ENCODE peak calls at places on chromosomes 11 and 22, in ten cellular contexts. V is T follicular helper cell; O is stimulated activated CD8-positive, alpha-beta memory T cell treated with anti-CD3 and anti-CD28 coated beads, Interleukin-7, amount 100 ng/mL, for 1 hour; I is ovary; G is M059J; R is non-pigmented ciliary epithelial cell; A is ELF-1; P is NCI-H2081 treated with DMSO at 0.1 percent for 48 hours; B is psoas muscle; L is prostate gland. H is an unnamed sample.

GRCh38 chr22:21939392-21940319 is 13.0 kb downstream of the PPM1F start:
- DNase-seq in V (no peak), O (no peak), I (no peak), G (no peak), R (no peak), A (no peak), P (no peak), B (no peak), L (no peak), H (no peak)

GRCh38 chr22:45450931-45451651 is 37.6 kb downstream of the RIBC2 start:
- DNase-seq in V (no peak), O (no peak), I (no peak), G (peak; percentile 23), R (no peak), A (no peak), P (no peak), B (peak; percentile 34), L (peak; percentile 27), H (no peak)

GRCh38 chr11:65745049-65745448 is 24.5 kb upstream of the RNASEH2C start:
- DNase-seq in V (no peak), O (no peak), I (no peak), G (no peak), R (no peak), A (no peak), P (no peak), B (no peak), L (no peak), H (no peak)

GRCh38 chr11:100949443-100949842 is 180.2 kb downstream of the PGR start:
- DNase-seq in V (no peak), O (no peak), I (no peak), G (no peak), R (no peak), A (no peak), P (no peak), B (no peak), L (no peak), H (no peak)

GRCh38 chr22:20223421-20224245 is 44.5 kb downstream of the RTN4R start:
- DNase-seq in V (no peak), O (no peak), I (no peak), G (no peak), R (no peak), A (no peak), P (no peak), B (no peak), L (no peak), H (no peak)

GRCh38 chr11:108758458-108758857 is 93.6 kb downstream of the DDX10 start:
- DNase-seq in V (no peak), O (no peak), I (no peak), G (no peak), R (no peak), A (no peak), P (no peak), B (no peak), L (no peak), H (no peak)

GRCh38 chr11:4809246-4809645 is 5.1 kb upstream of the OR52R1 start:
- DNase-seq in V (no peak), O (no peak), I (no peak), G (no peak), R (no peak), A (no peak), P (no peak), B (no peak), L (no peak), H (no peak)

GRCh38 chr22:25643232-25644000 is 78.9 kb downstream of the GRK3 start:
- DNase-seq in V (no peak), O (no peak), I (no peak), G (no peak), R (no peak), A (no peak), P (no peak), B (no peak), L (no peak), H (no peak)

GRCh38 chr11:776459-777287 is 614 bp downstream of the GATD1 start:
- DNase-seq in V (no peak), O (no peak), I (peak; percentile 52), G (peak; percentile 31), R (no peak), A (peak; percentile 71), P (no peak), B (peak; percentile 49), L (no peak), H (no peak)

GRCh38 chr22:37202001-37202555 is 10.2 kb downstream of the SSTR3 start:
- DNase-seq in V (no peak), O (no peak), I (no peak), G (no peak), R (no peak), A (no peak), P (no peak), B (no peak), L (no peak), H (no peak)

GRCh38 chr11:88680806-88681205 is 343.3 kb upstream of the CTSC start:
- DNase-seq in V (no peak), O (no peak), I (no peak), G (peak; percentile 33), R (peak; percentile 6), A (no peak), P (no peak), B (no peak), L (no peak), H (no peak)

GRCh38 chr22:40651563-40652501 is 15.3 kb upstream of the MRTFA start:
- DNase-seq in V (peak; percentile 59), O (peak; percentile 25), I (peak; percentile 96), G (peak; percentile 98), R (peak; percentile 98), A (peak; percentile 96), P (peak; percentile 79), B (peak; percentile 97), L (peak; percentile 79), H (peak; percentile 86)

GRCh38 chr11:118921929-118922744 is 3.6 kb downstream of the BCL9L start:
- DNase-seq in V (no peak), O (no peak), I (peak; percentile 88), G (peak; percentile 89), R (no peak), A (peak; percentile 90), P (no peak), B (peak; percentile 89), L (peak; percentile 87), H (no peak)

GRCh38 chr11:22703040-22703439 is 36.6 kb downstream of the GAS2 start:
- DNase-seq in V (no peak), O (no peak), I (no peak), G (peak; percentile 83), R (peak; percentile 87), A (peak; percentile 24), P (peak; percentile 38), B (no peak), L (peak; percentile 7), H (peak; percentile 55)

GRCh38 chr11:40877981-40878380 is 581.5 kb downstream of the LRRC4C start:
- DNase-seq in V (no peak), O (no peak), I (no peak), G (no peak), R (no peak), A (no peak), P (no peak), B (no peak), L (no peak), H (no peak)

GRCh38 chr11:82191690-82192089 is 542.0 kb downstream of the FAM181B start:
- DNase-seq in V (no peak), O (no peak), I (no peak), G (no peak), R (no peak), A (no peak), P (no peak), B (no peak), L (no peak), H (no peak)

GRCh38 chr11:78961938-78962701 is 387.5 kb upstream of the NARS2 start:
- DNase-seq in V (no peak), O (no peak), I (no peak), G (no peak), R (no peak), A (peak; percentile 85), P (no peak), B (no peak), L (no peak), H (no peak)

GRCh38 chr22:40484906-40485660 is 114.7 kb downstream of the SGSM3 start:
- DNase-seq in V (no peak), O (no peak), I (no peak), G (no peak), R (no peak), A (no peak), P (no peak), B (no peak), L (no peak), H (no peak)

GRCh38 chr11:130763087-130763980 is 152.9 kb downstream of the SNX19 start:
- DNase-seq in V (no peak), O (no peak), I (no peak), G (no peak), R (no peak), A (no peak), P (no peak), B (no peak), L (no peak), H (no peak)

GRCh38 chr11:57649826-57650738 is at the start of gene YPEL4:
- DNase-seq in V (peak; percentile 66), O (peak; percentile 39), I (peak; percentile 81), G (peak; percentile 78), R (no peak), A (peak; percentile 74), P (no peak), B (no peak), L (no peak), H (no peak)

GRCh38 chr11:130592056-130592455 is 143.6 kb downstream of the ADAMTS15 start:
- DNase-seq in V (no peak), O (no peak), I (no peak), G (peak; percentile 57), R (no peak), A (no peak), P (no peak), B (no peak), L (no peak), H (no peak)

GRCh38 chr11:86990079-86990478 is 34.9 kb upstream of the FZD4 start:
- DNase-seq in V (no peak), O (no peak), I (no peak), G (no peak), R (no peak), A (no peak), P (no peak), B (no peak), L (no peak), H (no peak)

GRCh38 chr11:19536131-19536530 is 176.5 kb upstream of the NAV2 start:
- DNase-seq in V (no peak), O (no peak), I (no peak), G (no peak), R (no peak), A (no peak), P (no peak), B (no peak), L (no peak), H (no peak)

GRCh38 chr11:62416596-62416995 is 2.2 kb upstream of the SCGB1A1 start:
- DNase-seq in V (no peak), O (no peak), I (no peak), G (no peak), R (no peak), A (no peak), P (no peak), B (no peak), L (no peak), H (no peak)

GRCh38 chr11:113163291-113164030 is 150.9 kb upstream of the TTC12 start:
- DNase-seq in V (no peak), O (no peak), I (no peak), G (peak; percentile 2), R (no peak), A (no peak), P (no peak), B (no peak), L (no peak), H (no peak)

GRCh38 chr22:47396515-47396914 is 634.1 kb downstream of the TBC1D22A start:
- DNase-seq in V (no peak), O (no peak), I (no peak), G (no peak), R (no peak), A (no peak), P (no peak), B (no peak), L (no peak), H (no peak)